ENCODE peak calls at places on chromosomes 5 and 9, in eight cellular contexts. M is activated CD4-positive, alpha-beta memory T cell treated with anti-CD3 and anti-CD28 coated beads, Interleukin-2, amount 10 ng/mL, durations not matched to agents 7 days and 5 days; A is foreskin keratinocyte; K is astrocyte; N is foreskin fibroblast; B is RWPE1; Z is aorta; T is LHCN-M2. L is an unnamed sample.

GRCh38 chr5:164175083-164175482 is 669.7 kb downstream of the MAT2B start:
- DNase-seq in T (peak), N (no peak), A (peak), K (peak), Z (no peak), M (no peak), B (peak), L (no peak)

GRCh38 chr9:136135326-136136126 is 16.9 kb upstream of the TMEM250 start:
- DNase-seq in B (no peak), A (no peak), T (no peak), M (no peak), N (no peak), Z (no peak), K (no peak), L (no peak)

GRCh38 chr5:135973323-135974018 is 18.7 kb upstream of the LECT2 start:
- DNase-seq in N (peak), T (peak), M (no peak), B (peak), K (no peak), Z (no peak), A (peak), L (no peak)

GRCh38 chr9:138063033-138063432 is 185.5 kb downstream of the CACNA1B start:
- DNase-seq in M (no peak), Z (no peak), B (no peak), K (no peak), T (no peak), A (no peak), N (no peak), L (no peak)

GRCh38 chr5:146948666-146949065 is 70.1 kb upstream of the PPP2R2B start:
- DNase-seq in B (no peak), A (no peak), T (no peak), K (no peak), N (no peak), M (no peak), Z (no peak), L (no peak)

GRCh38 chr5:172659570-172659908 is 18.5 kb downstream of the NEURL1B start:
- DNase-seq in B (no peak), N (no peak), A (no peak), Z (no peak), M (no peak), K (no peak), T (no peak), L (no peak)

GRCh38 chr5:132377738-132378137 is 8.2 kb downstream of the SLC22A5 start:
- DNase-seq in T (no peak), M (no peak), B (no peak), N (no peak), K (no peak), A (no peak), Z (no peak), L (no peak)

GRCh38 chr5:100905259-100905914 is 2.3 kb upstream of the ST8SIA4 start:
- DNase-seq in T (no peak), A (no peak), K (no peak), Z (no peak), B (no peak), M (peak), N (no peak), L (no peak)

GRCh38 chr5:127985811-127986325 is 97.7 kb upstream of the SLC12A2 start:
- DNase-seq in K (no peak), M (no peak), A (no peak), B (no peak), N (no peak), Z (no peak), T (no peak), L (no peak)

GRCh38 chr9:122191519-122191918 is 31.8 kb downstream of the MORN5 start:
- DNase-seq in K (no peak), A (no peak), T (no peak), Z (no peak), B (no peak), M (no peak), N (no peak), L (no peak)

GRCh38 chr9:122213589-122214413 is 15.0 kb downstream of the LHX6 start:
- DNase-seq in M (peak), K (no peak), Z (no peak), N (no peak), A (peak), B (peak), T (peak), L (no peak)

GRCh38 chr5:167951121-167951520 is 340.3 kb upstream of the WWC1 start:
- DNase-seq in T (no peak), N (no peak), M (no peak), K (no peak), B (no peak), A (no peak), Z (no peak), L (no peak)

L was measured in midbrain.